ENCODE peak calls at places on chromosomes 13 and 19, in five cellular contexts. One of them, this sample, is unnamed.

GRCh38 chr13:79404985-79405384 is 1.1 kb downstream of the RBM26 start:
- DNase-seq in CD8-positive, alpha-beta T cell: no peak
- DNase-seq in coronary artery: no peak
- DNase-seq in ovary: no peak
- DNase-seq in brain microvascular endothelial cell: no peak
- DNase-seq in this sample: no peak

GRCh38 chr19:16367269-16367683 is 42.6 kb downstream of the KLF2 start:
- DNase-seq in CD8-positive, alpha-beta T cell: peak; percentile 46
- DNase-seq in coronary artery: no peak
- DNase-seq in ovary: no peak
- DNase-seq in brain microvascular endothelial cell: no peak
- DNase-seq in this sample: no peak

GRCh38 chr19:45498411-45499195 is at the start of gene PPM1N:
- DNase-seq in CD8-positive, alpha-beta T cell: peak; percentile 64
- DNase-seq in coronary artery: no peak
- DNase-seq in ovary: peak; percentile 24
- DNase-seq in brain microvascular endothelial cell: no peak
- DNase-seq in this sample: no peak

GRCh38 chr13:58852076-58852475 is 1220.5 kb downstream of the PCDH17 start:
- DNase-seq in CD8-positive, alpha-beta T cell: no peak
- DNase-seq in coronary artery: no peak
- DNase-seq in ovary: no peak
- DNase-seq in brain microvascular endothelial cell: peak; percentile 17
- DNase-seq in this sample: no peak

GRCh38 chr19:40570313-40571004 is 6.2 kb upstream of the SHKBP1 start:
- DNase-seq in CD8-positive, alpha-beta T cell: peak; percentile 90
- DNase-seq in coronary artery: peak; percentile 99
- DNase-seq in ovary: peak; percentile 99
- DNase-seq in brain microvascular endothelial cell: peak; percentile 100
- DNase-seq in this sample: peak; percentile 99

GRCh38 chr13:113907637-113908617 is 44.1 kb upstream of the GAS6 start:
- DNase-seq in CD8-positive, alpha-beta T cell: no peak
- DNase-seq in coronary artery: peak; percentile 52
- DNase-seq in ovary: no peak
- DNase-seq in brain microvascular endothelial cell: no peak
- DNase-seq in this sample: peak; percentile 52

GRCh38 chr19:30402790-30403189 is 30.6 kb downstream of the ZNF536 start:
- DNase-seq in CD8-positive, alpha-beta T cell: no peak
- DNase-seq in coronary artery: no peak
- DNase-seq in ovary: no peak
- DNase-seq in brain microvascular endothelial cell: no peak
- DNase-seq in this sample: no peak

GRCh38 chr13:108609353-108609752 is 20.1 kb upstream of the MYO16 start:
- DNase-seq in CD8-positive, alpha-beta T cell: no peak
- DNase-seq in coronary artery: no peak
- DNase-seq in ovary: no peak
- DNase-seq in brain microvascular endothelial cell: no peak
- DNase-seq in this sample: no peak

GRCh38 chr13:73603646-73604045 is 530.6 kb downstream of the KLF12 start:
- DNase-seq in CD8-positive, alpha-beta T cell: no peak
- DNase-seq in coronary artery: no peak
- DNase-seq in ovary: no peak
- DNase-seq in brain microvascular endothelial cell: no peak
- DNase-seq in this sample: no peak

GRCh38 chr13:93727301-93728141 is 500.9 kb downstream of the GPC6 start:
- DNase-seq in CD8-positive, alpha-beta T cell: no peak
- DNase-seq in coronary artery: no peak
- DNase-seq in ovary: no peak
- DNase-seq in brain microvascular endothelial cell: peak; percentile 50
- DNase-seq in this sample: no peak

GRCh38 chr13:33188093-33188882 is 97.3 kb downstream of the STARD13 start:
- DNase-seq in CD8-positive, alpha-beta T cell: no peak
- DNase-seq in coronary artery: no peak
- DNase-seq in ovary: no peak
- DNase-seq in brain microvascular endothelial cell: no peak
- DNase-seq in this sample: no peak

GRCh38 chr13:110338441-110339101 is 31.5 kb downstream of the COL4A2 start:
- DNase-seq in CD8-positive, alpha-beta T cell: no peak
- DNase-seq in coronary artery: peak; percentile 94
- DNase-seq in ovary: no peak
- DNase-seq in brain microvascular endothelial cell: peak; percentile 85
- DNase-seq in this sample: peak; percentile 68

GRCh38 chr13:28679628-28680027 is 20.7 kb downstream of the POMP start:
- DNase-seq in CD8-positive, alpha-beta T cell: no peak
- DNase-seq in coronary artery: no peak
- DNase-seq in ovary: no peak
- DNase-seq in brain microvascular endothelial cell: no peak
- DNase-seq in this sample: no peak

GRCh38 chr13:114109646-114110045 is 22.8 kb downstream of the RASA3 start:
- DNase-seq in CD8-positive, alpha-beta T cell: no peak
- DNase-seq in coronary artery: no peak
- DNase-seq in ovary: peak; percentile 27
- DNase-seq in brain microvascular endothelial cell: no peak
- DNase-seq in this sample: peak; percentile 31

GRCh38 chr13:95552539-95553270 is at the start of gene CLDN10:
- DNase-seq in CD8-positive, alpha-beta T cell: no peak
- DNase-seq in coronary artery: no peak
- DNase-seq in ovary: no peak
- DNase-seq in brain microvascular endothelial cell: no peak
- DNase-seq in this sample: no peak

GRCh38 chr19:33325920-33326319 is 23.6 kb upstream of the CEBPA start:
- DNase-seq in CD8-positive, alpha-beta T cell: no peak
- DNase-seq in coronary artery: no peak
- DNase-seq in ovary: no peak
- DNase-seq in brain microvascular endothelial cell: no peak
- DNase-seq in this sample: peak; percentile 27

GRCh38 chr19:33329060-33329459 is 26.7 kb upstream of the CEBPA start:
- DNase-seq in CD8-positive, alpha-beta T cell: no peak
- DNase-seq in coronary artery: no peak
- DNase-seq in ovary: no peak
- DNase-seq in brain microvascular endothelial cell: no peak
- DNase-seq in this sample: no peak

GRCh38 chr19:33333151-33333550 is 30.8 kb upstream of the CEBPA start:
- DNase-seq in CD8-positive, alpha-beta T cell: no peak
- DNase-seq in coronary artery: no peak
- DNase-seq in ovary: no peak
- DNase-seq in brain microvascular endothelial cell: no peak
- DNase-seq in this sample: no peak

GRCh38 chr19:33332248-33332647 is 29.9 kb upstream of the CEBPA start:
- DNase-seq in CD8-positive, alpha-beta T cell: no peak
- DNase-seq in coronary artery: no peak
- DNase-seq in ovary: no peak
- DNase-seq in brain microvascular endothelial cell: no peak
- DNase-seq in this sample: no peak

DNA sequence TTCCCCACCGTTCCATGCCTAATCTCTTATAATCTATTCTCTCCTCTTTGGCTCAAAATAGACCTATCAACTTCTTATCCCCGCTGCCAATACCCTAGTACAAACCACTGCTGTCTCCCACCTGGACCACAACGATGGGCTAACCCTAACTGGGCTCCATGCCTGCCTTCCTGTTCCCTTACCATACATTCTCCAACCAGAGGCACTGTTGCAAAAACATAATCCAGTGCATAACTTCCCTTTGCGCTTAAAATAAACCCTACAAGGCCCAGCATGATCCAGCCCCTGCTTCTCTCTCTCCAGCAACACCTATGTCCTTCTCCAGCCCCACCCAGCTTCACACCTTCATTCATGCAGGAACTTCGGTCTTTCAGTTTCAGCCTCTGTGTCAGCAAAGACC is 27.4 kb upstream of the CEBPA start:
- DNase-seq in CD8-positive, alpha-beta T cell: no peak
- DNase-seq in coronary artery: no peak
- DNase-seq in ovary: no peak
- DNase-seq in brain microvascular endothelial cell: no peak
- DNase-seq in this sample: no peak
- H3K27ac ChIP-seq in CD8-positive, alpha-beta T cell: no peak overlapping the region
- H3K27ac ChIP-seq in coronary artery: no peak overlapping the region
- H3K27ac ChIP-seq in ovary: no peak overlapping the region
- H3K27ac ChIP-seq in brain microvascular endothelial cell: no peak overlapping the region
- H3K27ac ChIP-seq in this sample: no peak overlapping the region

GRCh38 chr19:19115954-19116353 is 22.3 kb downstream of the TMEM161A start:
- DNase-seq in CD8-positive, alpha-beta T cell: peak; percentile 19
- DNase-seq in coronary artery: no peak
- DNase-seq in ovary: no peak
- DNase-seq in brain microvascular endothelial cell: no peak
- DNase-seq in this sample: no peak
- TF ChIP-seq CTCF in CD8-positive, alpha-beta T cell: peak; percentile 17
- TF ChIP-seq CTCF in coronary artery: no peak
- TF ChIP-seq CTCF in ovary: no peak
- TF ChIP-seq CTCF in brain microvascular endothelial cell: peak; percentile 75
- TF ChIP-seq CTCF in this sample: no peak

GRCh38 chr19:35524181-35524838 is 3.8 kb downstream of the SBSN start:
- DNase-seq in CD8-positive, alpha-beta T cell: no peak
- DNase-seq in coronary artery: no peak
- DNase-seq in ovary: no peak
- DNase-seq in brain microvascular endothelial cell: no peak
- DNase-seq in this sample: no peak
- H3K27ac ChIP-seq in CD8-positive, alpha-beta T cell: no peak overlapping the region
- H3K27ac ChIP-seq in coronary artery: no peak overlapping the region
- H3K27ac ChIP-seq in ovary: no peak overlapping the region
- H3K27ac ChIP-seq in brain microvascular endothelial cell: no peak overlapping the region
- H3K27ac ChIP-seq in this sample: no peak overlapping the region

GRCh38 chr13:45700971-45701900 is 884 bp upstream of the CBY2 start:
- DNase-seq in CD8-positive, alpha-beta T cell: no peak
- DNase-seq in coronary artery: no peak
- DNase-seq in ovary: no peak
- DNase-seq in brain microvascular endothelial cell: no peak
- DNase-seq in this sample: no peak
- TF ChIP-seq CTCF in CD8-positive, alpha-beta T cell: no peak
- TF ChIP-seq CTCF in coronary artery: no peak
- TF ChIP-seq CTCF in ovary: no peak
- TF ChIP-seq CTCF in brain microvascular endothelial cell: peak; percentile 36
- TF ChIP-seq CTCF in this sample: no peak

GRCh38 chr13:90016688-90017087 is 1330.8 kb upstream of the MIR17HG start:
- DNase-seq in CD8-positive, alpha-beta T cell: no peak
- DNase-seq in coronary artery: no peak
- DNase-seq in ovary: no peak
- DNase-seq in brain microvascular endothelial cell: no peak
- DNase-seq in this sample: no peak

GRCh38 chr13:90008707-90009149 is 1338.8 kb upstream of the MIR17HG start:
- DNase-seq in CD8-positive, alpha-beta T cell: no peak
- DNase-seq in coronary artery: no peak
- DNase-seq in ovary: no peak
- DNase-seq in brain microvascular endothelial cell: no peak
- DNase-seq in this sample: no peak

GRCh38 chr13:90015565-90016507 is 1331.7 kb upstream of the MIR17HG start:
- DNase-seq in CD8-positive, alpha-beta T cell: no peak
- DNase-seq in coronary artery: no peak
- DNase-seq in ovary: no peak
- DNase-seq in brain microvascular endothelial cell: no peak
- DNase-seq in this sample: no peak

DNA sequence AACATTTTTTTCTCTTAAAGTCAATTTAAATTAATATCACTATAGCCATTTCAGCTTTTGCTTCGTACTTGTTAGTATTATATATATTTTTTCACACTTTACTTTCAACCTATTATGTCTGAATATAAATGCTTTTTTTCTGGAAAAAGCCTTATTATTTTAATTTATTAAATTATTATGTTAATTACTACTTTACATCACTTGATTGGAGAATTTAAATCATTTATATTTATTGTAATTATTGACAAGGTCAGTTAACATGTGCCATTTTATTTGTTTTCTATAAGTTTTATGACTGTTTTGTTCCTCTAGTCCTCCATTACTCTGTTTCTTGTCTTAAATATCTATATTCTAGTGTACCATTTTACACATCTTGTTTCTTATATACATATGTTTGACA is 1333.4 kb upstream of the MIR17HG start:
- DNase-seq in CD8-positive, alpha-beta T cell: no peak
- DNase-seq in coronary artery: no peak
- DNase-seq in ovary: no peak
- DNase-seq in brain microvascular endothelial cell: no peak
- DNase-seq in this sample: no peak
- H3K27ac ChIP-seq in CD8-positive, alpha-beta T cell: no peak overlapping the region
- H3K27ac ChIP-seq in coronary artery: no peak overlapping the region
- H3K27ac ChIP-seq in ovary: no peak overlapping the region
- H3K27ac ChIP-seq in brain microvascular endothelial cell: no peak overlapping the region
- H3K27ac ChIP-seq in this sample: no peak overlapping the region

DNA sequence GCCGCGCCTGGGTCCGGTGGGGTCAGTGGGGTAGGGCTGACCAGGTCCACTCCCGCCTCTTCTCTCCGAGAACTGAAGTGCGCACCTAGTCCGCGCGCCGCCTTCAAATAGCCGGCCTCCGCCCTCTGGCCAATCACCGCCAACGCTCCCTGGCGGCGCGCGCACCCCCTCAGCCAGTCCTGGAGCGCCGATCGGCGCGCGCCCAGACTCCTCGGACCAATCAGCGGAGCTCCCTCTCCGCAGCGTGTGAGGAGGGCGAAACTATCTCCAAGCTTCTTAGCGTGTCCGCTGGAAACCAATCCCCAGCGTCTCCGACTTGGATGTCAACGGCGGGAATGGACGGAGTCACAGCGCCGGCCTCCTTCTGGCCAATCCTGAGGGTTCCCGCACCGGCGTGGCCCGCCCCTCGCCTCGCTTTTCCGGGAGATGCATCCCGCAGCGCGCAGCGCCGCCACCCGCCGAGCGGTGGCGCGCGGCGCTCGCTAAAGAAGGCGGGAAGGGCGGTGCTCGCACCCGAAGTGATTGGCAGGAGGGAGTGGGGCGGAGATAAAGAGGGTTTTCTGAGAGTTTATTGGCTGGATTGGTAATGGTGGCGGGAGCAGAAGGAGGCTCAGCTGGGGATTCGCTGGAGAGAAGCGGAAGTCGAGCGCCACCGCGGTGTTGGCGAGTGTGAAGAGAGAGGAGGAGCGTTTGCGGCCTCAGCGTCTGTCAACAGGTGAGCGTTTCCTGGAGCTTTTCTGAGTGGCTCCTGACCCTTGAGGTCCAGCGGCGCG is at the start of gene ASF1B:
- DNase-seq in CD8-positive, alpha-beta T cell: peak; percentile 94
- DNase-seq in coronary artery: peak; percentile 100
- DNase-seq in ovary: peak; percentile 98
- DNase-seq in brain microvascular endothelial cell: peak; percentile 100
- DNase-seq in this sample: peak; percentile 99
- TF ChIP-seq CTCF in CD8-positive, alpha-beta T cell: peak; percentile 68
- TF ChIP-seq CTCF in coronary artery: peak; percentile 79
- TF ChIP-seq CTCF in ovary: peak; percentile 96
- TF ChIP-seq CTCF in brain microvascular endothelial cell: peak; percentile 57
- TF ChIP-seq CTCF in this sample: peak; percentile 97

This sample was measured in uterus.